ENCODE peak calls at places on chromosome 13, in seven cellular contexts. I, C, J, H, F, Q and V are unnamed samples.
A peak's percentile ranks its signal among the peaks of the same experiment; 100 is the strongest.

GRCh38 chr13:79451500-79451962 is 29.4 kb upstream of the NDFIP2 start:
- DNase-seq in I (no peak), C (peak; percentile 90), J (no peak), H (peak; percentile 71), F (no peak), Q (no peak), V (no peak)

GRCh38 chr13:49669735-49670309 is 21.5 kb downstream of the EBPL start:
- DNase-seq in I (peak; percentile 28), C (peak; percentile 27), J (peak; percentile 29), H (no peak), F (peak; percentile 40), Q (peak; percentile 64), V (peak; percentile 43)

GRCh38 chr13:52665325-52665724 is 12.7 kb downstream of the SUGT1 start:
- DNase-seq in I (peak; percentile 1), C (no peak), J (no peak), H (no peak), F (no peak), Q (no peak), V (no peak)

GRCh38 chr13:37209621-37210020 is 104.2 kb upstream of the CSNK1A1L start:
- DNase-seq in I (no peak), C (no peak), J (no peak), H (no peak), F (no peak), Q (no peak), V (no peak)

GRCh38 chr13:51416107-51416506 is 36.7 kb downstream of the INTS6 start:
- DNase-seq in I (no peak), C (no peak), J (no peak), H (no peak), F (no peak), Q (no peak), V (no peak)

GRCh38 chr13:25180795-25181537 is 8.9 kb upstream of the AMER2 start:
- DNase-seq in I (no peak), C (no peak), J (no peak), H (no peak), F (no peak), Q (no peak), V (no peak)

GRCh38 chr13:26679411-26679810 is 81.2 kb downstream of the GPR12 start:
- DNase-seq in I (no peak), C (no peak), J (no peak), H (no peak), F (no peak), Q (no peak), V (no peak)

GRCh38 chr13:23610187-23610576 is 40.0 kb downstream of the TNFRSF19 start:
- DNase-seq in I (no peak), C (no peak), J (no peak), H (no peak), F (no peak), Q (no peak), V (no peak)

GRCh38 chr13:39803156-39803555 is 147.7 kb downstream of the COG6 start:
- DNase-seq in I (no peak), C (no peak), J (no peak), H (no peak), F (no peak), Q (no peak), V (no peak)

GRCh38 chr13:25922373-25922772 is 129.4 kb downstream of the SHISA2 start:
- DNase-seq in I (no peak), C (no peak), J (no peak), H (no peak), F (no peak), Q (no peak), V (no peak)

GRCh38 chr13:92390217-92390616 is 836.4 kb upstream of the GPC6 start:
- DNase-seq in I (peak; percentile 99), C (no peak), J (no peak), H (no peak), F (no peak), Q (peak; percentile 99), V (no peak)

GRCh38 chr13:94061316-94061715 is 418.2 kb downstream of the DCT start:
- DNase-seq in I (no peak), C (no peak), J (no peak), H (no peak), F (no peak), Q (no peak), V (no peak)

GRCh38 chr13:46668302-46668720 is 115.3 kb downstream of the LRCH1 start:
- DNase-seq in I (no peak), C (no peak), J (no peak), H (no peak), F (no peak), Q (no peak), V (peak; percentile 92)

GRCh38 chr13:114067381-114067885 is 65.0 kb downstream of the RASA3 start:
- DNase-seq in I (no peak), C (peak; percentile 48), J (no peak), H (no peak), F (no peak), Q (no peak), V (peak; percentile 42)

GRCh38 chr13:50928088-50928487 is 18.5 kb downstream of the RNASEH2B start:
- DNase-seq in I (no peak), C (no peak), J (no peak), H (no peak), F (no peak), Q (no peak), V (no peak)

GRCh38 chr13:60047943-60048342 is 115.8 kb downstream of the DIAPH3 start:
- DNase-seq in I (no peak), C (no peak), J (no peak), H (no peak), F (no peak), Q (no peak), V (no peak)

GRCh38 chr13:87884874-87885273 is 213.7 kb downstream of the SLITRK5 start:
- DNase-seq in I (no peak), C (no peak), J (no peak), H (no peak), F (peak; percentile 1), Q (peak; percentile 78), V (no peak)

GRCh38 chr13:41579168-41579567 is 121.8 kb downstream of the RGCC start:
- DNase-seq in I (no peak), C (no peak), J (no peak), H (no peak), F (no peak), Q (no peak), V (no peak)

GRCh38 chr13:46062190-46062589 is 9.6 kb upstream of the ZC3H13 start:
- DNase-seq in I (no peak), C (no peak), J (no peak), H (no peak), F (no peak), Q (no peak), V (no peak)

GRCh38 chr13:36549771-36550170 is 117.5 kb downstream of the CCNA1 start:
- DNase-seq in I (no peak), C (no peak), J (no peak), H (no peak), F (no peak), Q (peak; percentile 28), V (no peak)

GRCh38 chr13:74920361-74920760 is 561.6 kb downstream of the TBC1D4 start:
- DNase-seq in I (no peak), C (no peak), J (no peak), H (no peak), F (no peak), Q (no peak), V (no peak)

GRCh38 chr13:27797228-27797624 is 4.9 kb downstream of the GSX1 start:
- DNase-seq in I (no peak), C (no peak), J (peak; percentile 43), H (no peak), F (no peak), Q (no peak), V (no peak)